ENCODE peak calls at places on chromosomes 7 and 10, in four cellular contexts. F, G, A and U are unnamed samples.

GRCh38 chr7:41219276-41219675 is 483.6 kb downstream of the INHBA start:
- DNase-seq in A (no peak), G (peak), F (no peak), U (no peak)

GRCh38 chr10:24723788-24724380 is at the start of gene ARHGAP21:
- DNase-seq in A (peak), F (peak), G (peak), U (no peak)

GRCh38 chr10:18822156-18822555 is 162.9 kb downstream of the ARL5B start:
- DNase-seq in G (peak), A (peak), F (no peak), U (no peak)

GRCh38 chr10:112914288-112914952 is 35.6 kb upstream of the TCF7L2 start:
- DNase-seq in F (no peak), A (peak), G (no peak), U (no peak)

GRCh38 chr10:42488416-42488815 is 150.0 kb downstream of the ZNF33B start:
- DNase-seq in A (no peak), G (no peak), F (no peak), U (no peak)

GRCh38 chr7:22230238-22230637 is 126.7 kb downstream of the RAPGEF5 start:
- DNase-seq in F (no peak), A (peak), G (no peak), U (no peak)

GRCh38 chr7:36280840-36281812 is 108.5 kb upstream of the ANLN start:
- DNase-seq in F (peak), G (peak), A (peak), U (no peak)

GRCh38 chr7:113371376-113372043 is 253.2 kb upstream of the SMIM30 start:
- DNase-seq in G (peak), F (no peak), A (no peak), U (no peak)

GRCh38 chr10:52525761-52526160 is 211.7 kb downstream of the DKK1 start:
- DNase-seq in G (peak), F (no peak), A (peak), U (no peak)

GRCh38 chr7:91685544-91685943 is 195.0 kb downstream of the MTERF1 start:
- DNase-seq in A (no peak), G (peak), F (no peak), U (no peak)

GRCh38 chr10:5476918-5477525 is 22.3 kb downstream of the CALML5 start:
- DNase-seq in A (no peak), F (no peak), G (no peak), U (no peak)

GRCh38 chr10:77974396-77975074 is 48.0 kb upstream of the DLG5 start:
- DNase-seq in G (peak), A (peak), F (peak), U (no peak)

GRCh38 chr10:74058071-74058470 is 60.2 kb downstream of the VCL start:
- DNase-seq in F (no peak), A (peak), G (no peak), U (no peak)

GRCh38 chr7:49486974-49487919 is 286.2 kb upstream of the VWC2 start:
- DNase-seq in F (no peak), A (no peak), G (no peak), U (no peak)

GRCh38 chr10:52955337-52955736 is 182.8 kb upstream of the MBL2 start:
- DNase-seq in G (no peak), F (no peak), A (no peak), U (no peak)

GRCh38 chr7:44222776-44223261 is 22.0 kb downstream of the YKT6 start:
- DNase-seq in A (no peak), G (no peak), F (no peak), U (no peak)

GRCh38 chr10:104449402-104449801 is 95.8 kb downstream of the CFAP58 start:
- DNase-seq in A (no peak), F (no peak), G (peak), U (no peak)

GRCh38 chr10:27158421-27158820 is 3.3 kb downstream of the MASTL start:
- DNase-seq in G (peak), F (no peak), A (peak), U (no peak)

GRCh38 chr10:29189272-29189671 is 99.6 kb upstream of the LYZL1 start:
- DNase-seq in G (peak), A (no peak), F (no peak), U (peak)

GRCh38 chr7:141409911-141410329 is 141.3 kb upstream of the AGK start:
- DNase-seq in F (no peak), A (no peak), G (no peak), U (no peak)

GRCh38 chr10:69716711-69717560 is 84.8 kb upstream of the COL13A1 start:
- DNase-seq in G (peak), A (peak), F (no peak), U (no peak)

GRCh38 chr10:23294638-23295247 is 49.9 kb downstream of the C10orf67 start:
- DNase-seq in G (no peak), F (no peak), A (peak), U (no peak)

GRCh38 chr10:121694327-121694965 is 96.2 kb upstream of the FGFR2 start:
- DNase-seq in G (no peak), F (no peak), A (no peak), U (no peak)

GRCh38 chr10:124414077-124414476 is 4.6 kb downstream of the OAT start:
- DNase-seq in F (no peak), G (peak), A (no peak), U (no peak)

GRCh38 chr10:113126506-113127192 is 176.6 kb downstream of the TCF7L2 start:
- DNase-seq in A (peak), G (peak), F (peak), U (no peak)

GRCh38 chr10:14838582-14839304 is 637 bp downstream of the HSPA14 start:
- DNase-seq in A (no peak), G (peak), F (peak), U (no peak)

GRCh38 chr7:8212638-8213037 is 49.3 kb downstream of the ICA1 start:
- DNase-seq in F (no peak), G (no peak), A (no peak), U (no peak)

GRCh38 chr7:4776160-4776623 is 769 bp downstream of the AP5Z1 start:
- DNase-seq in A (no peak), F (no peak), G (no peak), U (no peak)

GRCh38 chr10:99345350-99345749 is 16.2 kb downstream of the CNNM1 start:
- DNase-seq in A (peak), G (peak), F (no peak), U (no peak)

GRCh38 chr10:120575411-120575810 is 118.4 kb downstream of the PLPP4 start:
- DNase-seq in F (no peak), A (no peak), G (no peak), U (no peak)

GRCh38 chr7:141043621-141044020 is 28.9 kb upstream of the MRPS33 start:
- DNase-seq in F (no peak), A (no peak), G (no peak), U (no peak)

GRCh38 chr10:68155615-68156205 is 46.4 kb downstream of the MYPN start:
- DNase-seq in A (no peak), G (peak), F (no peak), U (no peak)

GRCh38 chr7:128271471-128272454 is 30.7 kb downstream of the LEP start:
- DNase-seq in G (no peak), F (no peak), A (no peak), U (no peak)

GRCh38 chr7:771241-772004 is 44.3 kb upstream of the PRKAR1B start:
- DNase-seq in G (no peak), A (no peak), F (peak), U (no peak)

GRCh38 chr7:104982773-104983619 is 31.0 kb upstream of the KMT2E start:
- DNase-seq in G (no peak), A (no peak), F (no peak), U (no peak)

GRCh38 chr10:3220853-3221252 is 48.3 kb upstream of the PITRM1 start:
- DNase-seq in G (peak), A (peak), F (no peak), U (no peak)

GRCh38 chr10:3225589-3225988 is 53.0 kb upstream of the PITRM1 start:
- DNase-seq in G (peak), A (peak), F (no peak), U (no peak)

GRCh38 chr10:3217853-3218252 is 45.3 kb upstream of the PITRM1 start:
- DNase-seq in A (no peak), G (no peak), F (no peak), U (no peak)

GRCh38 chr10:3224241-3224640 is 51.7 kb upstream of the PITRM1 start:
- DNase-seq in G (no peak), A (no peak), F (no peak), U (no peak)

GRCh38 chr10:3222068-3222467 is 49.5 kb upstream of the PITRM1 start:
- DNase-seq in G (peak), F (no peak), A (no peak), U (no peak)
- TF ChIP-seq CTCF in G (peak), F (no peak), A (peak), U (peak)

DNA sequence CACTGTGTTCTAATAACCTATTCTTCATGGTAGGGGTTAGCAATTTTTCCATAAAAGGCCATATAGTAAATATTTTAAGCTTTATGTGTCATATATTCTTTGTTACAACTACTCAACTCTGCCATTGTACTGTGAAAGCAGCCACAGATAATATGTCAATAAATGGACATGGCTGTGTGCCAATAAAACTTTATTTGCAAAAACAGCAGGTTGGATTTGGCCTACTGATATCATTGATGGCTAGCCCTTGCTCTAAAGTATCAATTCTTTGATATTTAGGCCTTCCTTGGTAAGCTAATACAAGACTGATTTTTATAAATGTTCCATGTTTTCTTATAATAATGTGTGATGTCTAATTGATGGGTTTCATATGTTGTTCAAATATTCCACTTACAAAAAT is 77.2 kb upstream of the OPALIN start:
- DNase-seq in F (no peak), A (no peak), G (no peak), U (no peak)
- H3K4me3 ChIP-seq in F (no peak), A (no peak), G (no peak), U (no peak)

DNA sequence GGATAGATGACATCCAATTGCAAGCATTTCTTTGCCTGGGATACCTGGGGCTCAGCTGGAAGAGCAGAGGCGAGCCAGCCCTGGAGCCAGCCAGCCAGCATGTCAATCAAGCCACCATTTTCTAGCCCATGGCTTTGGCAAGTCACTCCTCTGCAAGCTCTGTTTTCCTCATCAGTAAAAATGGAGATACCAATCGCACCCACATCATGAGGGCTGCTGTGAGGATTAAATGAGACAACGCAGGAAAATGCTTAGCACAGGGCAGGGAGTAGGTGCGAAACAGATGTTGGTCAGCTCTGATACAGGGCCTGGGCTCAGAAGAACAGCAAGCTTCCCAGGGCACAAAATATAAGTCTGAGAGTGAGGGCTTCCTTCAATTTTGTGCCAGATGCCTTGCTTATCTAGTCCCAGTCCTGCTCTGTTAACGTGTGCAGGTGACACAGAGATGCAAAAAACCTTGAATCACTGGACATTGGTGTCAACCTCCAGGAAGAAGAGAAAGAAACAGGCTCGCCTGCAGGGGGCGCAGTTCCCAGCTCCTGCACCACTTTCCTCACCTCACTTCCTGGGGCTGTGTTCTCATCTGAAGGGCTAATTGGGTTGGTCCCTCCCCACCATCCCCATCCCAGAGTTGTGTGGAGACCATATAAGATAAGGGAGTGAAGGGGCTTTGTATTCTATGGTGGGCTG is 72.8 kb upstream of the CACUL1 start:
- DNase-seq in F (no peak), A (no peak), G (no peak), U (no peak)
- TF ChIP-seq CTCF in F (no peak), A (peak), G (peak), U (peak)

DNA sequence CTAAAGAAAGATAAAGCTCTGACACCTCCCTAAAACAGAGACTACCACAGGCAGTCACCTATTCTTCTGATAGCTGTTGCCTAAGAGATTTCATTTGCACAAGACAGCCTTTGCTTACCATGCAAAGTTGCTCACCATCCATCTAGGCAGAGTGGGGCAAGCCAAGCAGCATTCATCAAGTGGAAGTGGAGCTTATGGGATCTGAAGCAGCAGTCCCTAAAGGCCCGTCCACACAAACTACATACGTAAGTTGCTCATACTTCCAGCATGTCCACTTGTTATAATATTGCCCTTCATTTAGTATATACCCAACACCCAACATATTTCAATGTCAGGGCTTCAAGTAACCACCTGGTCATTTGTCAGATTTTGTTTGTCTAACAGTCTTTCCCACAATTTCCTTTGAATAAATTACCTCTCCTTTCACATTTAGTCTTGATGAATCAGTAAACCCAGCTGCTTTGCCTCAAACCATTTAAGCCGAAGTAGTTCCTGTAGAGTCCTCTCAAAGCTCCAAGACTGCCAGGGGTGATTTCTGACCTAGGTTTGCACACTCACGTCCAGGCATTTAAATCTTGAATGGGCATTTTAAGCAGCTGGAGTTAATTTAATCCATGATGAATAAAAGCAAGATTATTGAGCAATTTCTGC is 67.9 kb downstream of the ATAD1 start:
- DNase-seq in F (no peak), G (peak), A (no peak), U (peak)
- H3K4me3 ChIP-seq in F (no peak), G (no peak), A (no peak), U (no peak)